ENCODE peak calls at places on chromosomes 6 and 20, in seven cellular contexts. P, T, D, U, Z, M and G are unnamed samples. For H3K27me3, the result is how much of the 10 kb centered on the place peaks cover.

GRCh38 chr20:61436268-61436667 is 184.2 kb downstream of the CDH4 start:
- DNase-seq in P (no peak), T (no peak), D (no peak), U (no peak), Z (no peak), M (no peak), G (no peak)

GRCh38 chr6:82862543-82862942 is 203.1 kb downstream of the UBE3D start:
- DNase-seq in P (no peak), T (no peak), D (no peak), U (no peak), Z (no peak), M (no peak), G (no peak)

GRCh38 chr6:157655139-157655538 is 167.9 kb upstream of the SNX9 start:
- DNase-seq in P (no peak), T (no peak), D (no peak), U (no peak), Z (no peak), M (no peak), G (no peak)

GRCh38 chr6:155329460-155330132 is 15.3 kb upstream of the TFB1M start:
- DNase-seq in P (no peak), T (no peak), D (no peak), U (no peak), Z (no peak), M (no peak), G (no peak)

GRCh38 chr6:96963809-96964208 is 39.3 kb downstream of the KLHL32 start:
- DNase-seq in P (no peak), T (no peak), D (no peak), U (no peak), Z (no peak), M (no peak), G (no peak)

GRCh38 chr20:4152696-4153235 is 137.4 kb upstream of the RNF24 start:
- DNase-seq in P (no peak), T (no peak), D (no peak), U (no peak), Z (no peak), M (no peak), G (no peak)

GRCh38 chr6:110491644-110492317 is 15.4 kb upstream of the SLC22A16 start:
- DNase-seq in P (no peak), T (no peak), D (no peak), U (no peak), Z (no peak), M (no peak), G (no peak)

GRCh38 chr6:96124778-96125177 is 109.0 kb downstream of the FUT9 start:
- DNase-seq in P (no peak), T (no peak), D (no peak), U (no peak), Z (no peak), M (no peak), G (no peak)

GRCh38 chr20:58032599-58032998 is 195.9 kb downstream of the ANKRD60 start:
- DNase-seq in P (no peak), T (no peak), D (no peak), U (no peak), Z (no peak), M (no peak), G (no peak)

GRCh38 chr6:108667984-108668383 is 107.3 kb downstream of the FOXO3 start:
- DNase-seq in P (no peak), T (no peak), D (no peak), U (no peak), Z (no peak), M (no peak), G (no peak)

GRCh38 chr6:25169551-25170335 is 109.4 kb upstream of the CARMIL1 start:
- DNase-seq in P (no peak), T (no peak), D (no peak), U (no peak), Z (no peak), M (no peak), G (no peak)

GRCh38 chr20:58598271-58599015 is 52.6 kb upstream of the STX16 start:
- DNase-seq in P (peak), T (no peak), D (no peak), U (no peak), Z (no peak), M (no peak), G (no peak)

GRCh38 chr20:35363190-35363589 is 48.6 kb downstream of the UQCC1 start:
- DNase-seq in P (no peak), T (no peak), D (no peak), U (no peak), Z (no peak), M (no peak), G (no peak)

GRCh38 chr6:2403546-2403945 is 158.1 kb upstream of the GMDS start:
- DNase-seq in P (no peak), T (no peak), D (no peak), U (no peak), Z (no peak), M (no peak), G (no peak)

GRCh38 chr20:3847419-3847940 is 846 bp downstream of the MAVS start:
- DNase-seq in P (no peak), T (no peak), D (no peak), U (no peak), Z (no peak), M (no peak), G (no peak)

GRCh38 chr20:19756756-19757486 is 1.1 kb upstream of the RIN2 start:
- DNase-seq in P (no peak), T (no peak), D (no peak), U (no peak), Z (no peak), M (no peak), G (no peak)

GRCh38 chr6:128630213-128630612 is 109.8 kb upstream of the PTPRK start:
- DNase-seq in P (no peak), T (no peak), D (no peak), U (no peak), Z (no peak), M (no peak), G (no peak)

GRCh38 chr6:112563368-112563767 is 216.2 kb downstream of the RFPL4B start:
- DNase-seq in P (no peak), T (no peak), D (no peak), U (no peak), Z (no peak), M (no peak), G (no peak)

GRCh38 chr6:66638099-66638498 is 931.1 kb upstream of the EYS start:
- DNase-seq in P (no peak), T (no peak), D (no peak), U (no peak), Z (no peak), M (no peak), G (no peak)

GRCh38 chr6:71294121-71294523 is 5.5 kb downstream of the OGFRL1 start:
- DNase-seq in P (no peak), T (no peak), D (no peak), U (peak), Z (no peak), M (no peak), G (no peak)

GRCh38 chr6:141326426-141326825 is 806.3 kb upstream of the GJE1 start:
- DNase-seq in P (no peak), T (peak), D (peak), U (no peak), Z (peak), M (no peak), G (no peak)

GRCh38 chr6:170113141-170113540 is 177.7 kb downstream of the DLL1 start:
- DNase-seq in P (peak), T (no peak), D (no peak), U (no peak), Z (no peak), M (no peak), G (no peak)

GRCh38 chr20:41176711-41177552 is 39.6 kb downstream of the PLCG1 start:
- DNase-seq in P (peak), T (no peak), D (no peak), U (no peak), Z (no peak), M (no peak), G (no peak)

GRCh38 chr20:19757973-19758887 is at the start of gene RIN2:
- DNase-seq in P (peak), T (no peak), D (peak), U (peak), Z (no peak), M (peak), G (peak)

GRCh38 chr20:24765316-24766142 is 183.5 kb upstream of the CST7 start:
- DNase-seq in P (peak), T (no peak), D (no peak), U (no peak), Z (no peak), M (no peak), G (no peak)

GRCh38 chr6:42287756-42288155 is 70.1 kb upstream of the MRPS10 start:
- DNase-seq in P (no peak), T (no peak), D (no peak), U (no peak), Z (no peak), M (no peak), G (no peak)

GRCh38 chr6:4358414-4359107 is 223.2 kb upstream of the ECI2 start:
- DNase-seq in P (peak), T (no peak), D (peak), U (peak), Z (no peak), M (peak), G (peak)

GRCh38 chr20:48080583-48080982 is 295.3 kb upstream of the SULF2 start:
- DNase-seq in P (no peak), T (no peak), D (no peak), U (no peak), Z (no peak), M (no peak), G (no peak)

GRCh38 chr6:30940361-30941001 is at the start of gene MUCL3:
- DNase-seq in P (no peak), T (no peak), D (no peak), U (no peak), Z (no peak), M (no peak), G (no peak)
- H3K27ac ChIP-seq in P (no peak), T (no peak), D (no peak), U (no peak), Z (no peak), M (no peak), G (no peak)

GRCh38 chr20:33318096-33318429 is 35.0 kb downstream of the BPIFB1 start:
- DNase-seq in P (no peak), T (no peak), D (no peak), U (no peak), Z (no peak), M (no peak), G (no peak)

GRCh38 chr20:33319986-33320385 is 37.0 kb downstream of the BPIFB1 start:
- DNase-seq in P (no peak), T (no peak), D (no peak), U (no peak), Z (no peak), M (no peak), G (no peak)

GRCh38 chr20:33325350-33325749 is 42.3 kb downstream of the BPIFB1 start:
- DNase-seq in P (no peak), T (no peak), D (no peak), U (no peak), Z (no peak), M (no peak), G (no peak)

GRCh38 chr20:33323236-33323635 is 40.2 kb downstream of the BPIFB1 start:
- DNase-seq in P (no peak), T (no peak), D (no peak), U (no peak), Z (no peak), M (no peak), G (no peak)

GRCh38 chr20:33322456-33322855 is 39.4 kb downstream of the BPIFB1 start:
- DNase-seq in P (no peak), T (no peak), D (no peak), U (no peak), Z (no peak), M (no peak), G (no peak)
- H3K27me3 ChIP-seq in P (under half), T (under half), D (under half), U (under half), Z (under half), M (under half), G (under half)

DNA sequence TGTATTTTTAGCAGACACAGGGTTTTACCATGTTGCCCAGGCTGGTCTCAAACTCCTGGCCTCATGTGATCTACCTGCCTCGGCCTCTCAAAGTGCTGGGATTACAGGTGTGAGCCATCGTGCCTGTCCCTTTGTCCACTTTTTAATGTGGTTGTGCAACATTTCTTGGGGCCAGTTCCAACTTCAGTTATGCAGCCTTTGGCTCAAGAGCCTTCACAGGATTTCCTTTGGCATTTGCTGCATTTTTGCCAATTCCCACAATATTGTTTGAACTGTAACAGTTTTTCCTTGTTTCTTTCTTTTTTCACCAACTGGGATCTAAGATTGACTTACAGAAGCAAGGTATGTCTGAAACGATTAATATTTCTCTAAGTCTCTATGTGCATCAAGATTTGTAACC is 63.6 kb downstream of the EDN1 start:
- DNase-seq in P (no peak), T (no peak), D (no peak), U (no peak), Z (no peak), M (no peak), G (no peak)
- H3K27ac ChIP-seq in P (peak), T (no peak), D (peak), U (no peak), Z (no peak), M (no peak), G (no peak)

DNA sequence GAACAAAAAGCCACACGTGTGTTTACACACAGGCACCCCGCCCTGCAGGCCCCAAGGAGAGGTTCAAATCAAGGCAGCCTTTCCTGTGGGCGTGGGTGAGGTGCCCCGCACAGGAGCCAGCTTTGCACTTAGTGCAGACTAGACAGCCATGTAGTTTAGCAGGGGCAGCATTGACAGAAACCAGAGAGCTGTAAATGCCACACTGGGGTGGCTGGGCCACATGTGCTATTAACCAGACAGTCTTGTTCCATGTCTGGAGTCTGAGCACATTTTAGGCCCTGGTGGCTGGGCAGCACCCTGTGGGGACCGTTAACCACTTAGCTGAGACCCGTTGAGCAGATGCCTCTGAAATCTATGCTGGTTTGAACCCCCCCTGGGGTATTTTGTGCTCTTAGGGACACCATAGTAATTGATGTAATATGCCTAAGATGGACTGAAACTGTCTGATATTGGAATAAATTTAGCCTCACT is 106.3 kb upstream of the KCNG1 start:
- DNase-seq in P (no peak), T (no peak), D (no peak), U (no peak), Z (no peak), M (no peak), G (no peak)
- H3K27me3 ChIP-seq in P (under half), T (under half), D (under half), U (under half), Z (under half), M (under half), G (under half)

DNA sequence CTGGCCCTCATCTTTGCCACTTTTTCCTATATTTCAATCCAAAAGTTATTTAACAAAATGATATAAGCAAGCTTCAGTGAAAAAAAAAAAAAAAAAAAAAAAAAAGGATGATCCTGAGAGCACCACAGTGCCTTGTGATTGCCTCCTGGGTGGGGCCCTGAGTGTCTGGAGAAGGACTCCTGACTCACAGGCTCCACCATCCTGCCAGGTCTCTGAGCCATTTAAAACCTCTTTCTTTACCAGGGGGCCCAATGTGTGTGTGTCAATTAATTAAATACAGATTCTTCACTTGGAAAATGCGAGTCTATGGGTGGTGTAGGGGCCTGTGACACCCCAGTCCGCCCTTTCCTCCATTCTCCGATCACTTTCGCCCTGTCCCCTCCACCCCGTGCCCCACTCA is 105.2 kb downstream of the SMOC2 start:
- DNase-seq in P (no peak), T (no peak), D (no peak), U (no peak), Z (no peak), M (no peak), G (no peak)
- H3K27ac ChIP-seq in P (peak), T (no peak), D (peak), U (no peak), Z (no peak), M (no peak), G (no peak)

GRCh38 chr6:126176266-126176665 is 163.6 kb upstream of the CENPW start:
- DNase-seq in P (no peak), T (no peak), D (no peak), U (no peak), Z (no peak), M (no peak), G (no peak)
- H3K27me3 ChIP-seq in P (under half), T (under half), D (under half), U (under half), Z (under half), M (under half), G (under half)